ENCODE peak calls at places on chromosomes 5 and 9, in four cellular contexts. One of them, this sample, is unnamed.

GRCh38 chr5:72633041-72633445 is 125.8 kb upstream of the ZNF366 start:
- DNase-seq in HAP-1: no peak
- DNase-seq in GM12891: no peak
- DNase-seq in GM12865: no peak
- DNase-seq in this sample: no peak

GRCh38 chr9:131406567-131407436 is 12.9 kb downstream of the PRRC2B start:
- DNase-seq in GM12891: no peak
- DNase-seq in HAP-1: no peak
- DNase-seq in GM12865: no peak
- DNase-seq in this sample: no peak

GRCh38 chr5:77294212-77294611 is 83.7 kb downstream of the PDE8B start:
- DNase-seq in GM12865: peak; percentile 38
- DNase-seq in HAP-1: no peak
- DNase-seq in GM12891: no peak
- DNase-seq in this sample: no peak

GRCh38 chr9:126420643-126421564 is 94.3 kb downstream of the MVB12B start:
- DNase-seq in GM12865: no peak
- DNase-seq in HAP-1: no peak
- DNase-seq in GM12891: no peak
- DNase-seq in this sample: no peak

GRCh38 chr5:132655821-132656773 is 1.9 kb upstream of the IL13 start:
- DNase-seq in GM12891: no peak
- DNase-seq in HAP-1: no peak
- DNase-seq in GM12865: no peak
- DNase-seq in this sample: peak; percentile 15

GRCh38 chr9:93260290-93261066 is 76.5 kb downstream of the WNK2 start:
- DNase-seq in GM12865: no peak
- DNase-seq in HAP-1: no peak
- DNase-seq in GM12891: peak; percentile 5
- DNase-seq in this sample: no peak

GRCh38 chr9:89993678-89994630 is 389.1 kb downstream of the GADD45G start:
- DNase-seq in HAP-1: no peak
- DNase-seq in GM12865: no peak
- DNase-seq in GM12891: no peak
- DNase-seq in this sample: no peak

GRCh38 chr5:87570366-87570765 is 157.6 kb upstream of the CCNH start:
- DNase-seq in GM12865: no peak
- DNase-seq in HAP-1: no peak
- DNase-seq in GM12891: no peak
- DNase-seq in this sample: no peak

GRCh38 chr9:36450110-36450732 is 50.2 kb upstream of the RNF38 start:
- DNase-seq in GM12865: peak; percentile 44
- DNase-seq in HAP-1: peak; percentile 65
- DNase-seq in GM12891: no peak
- DNase-seq in this sample: peak; percentile 14

GRCh38 chr5:14676320-14676719 is 11.8 kb downstream of the OTULIN start:
- DNase-seq in HAP-1: no peak
- DNase-seq in GM12891: no peak
- DNase-seq in GM12865: peak; percentile 56
- DNase-seq in this sample: no peak

GRCh38 chr5:63563008-63563917 is 399.0 kb downstream of the HTR1A start:
- DNase-seq in GM12865: no peak
- DNase-seq in GM12891: no peak
- DNase-seq in HAP-1: no peak
- DNase-seq in this sample: no peak

GRCh38 chr9:92808726-92809451 is 44.3 kb upstream of the BICD2 start:
- DNase-seq in GM12865: peak; percentile 67
- DNase-seq in GM12891: peak; percentile 65
- DNase-seq in HAP-1: peak; percentile 84
- DNase-seq in this sample: peak; percentile 71

GRCh38 chr5:142674438-142675210 is 11.3 kb downstream of the FGF1 start:
- DNase-seq in HAP-1: no peak
- DNase-seq in GM12865: no peak
- DNase-seq in GM12891: no peak
- DNase-seq in this sample: no peak

GRCh38 chr5:74372502-74373445 is 267.8 kb downstream of the ENC1 start:
- DNase-seq in GM12865: no peak
- DNase-seq in HAP-1: no peak
- DNase-seq in GM12891: no peak
- DNase-seq in this sample: no peak

GRCh38 chr9:124511891-124512805 is 4.9 kb upstream of the NR5A1 start:
- DNase-seq in GM12865: no peak
- DNase-seq in GM12891: peak; percentile 26
- DNase-seq in HAP-1: no peak
- DNase-seq in this sample: no peak

GRCh38 chr5:112533315-112533867 is 114.3 kb upstream of the EPB41L4A start:
- DNase-seq in HAP-1: no peak
- DNase-seq in GM12865: peak; percentile 12
- DNase-seq in GM12891: no peak
- DNase-seq in this sample: no peak

GRCh38 chr5:76691470-76692273 is 24.3 kb upstream of the F2R start:
- DNase-seq in GM12865: peak; percentile 28
- DNase-seq in HAP-1: no peak
- DNase-seq in GM12891: no peak
- DNase-seq in this sample: no peak

GRCh38 chr5:16437974-16438373 is 27.6 kb downstream of the ZNF622 start:
- DNase-seq in GM12865: no peak
- DNase-seq in GM12891: no peak
- DNase-seq in HAP-1: no peak
- DNase-seq in this sample: no peak

GRCh38 chr9:89427621-89428221 is 70.2 kb downstream of the SEMA4D start:
- DNase-seq in HAP-1: no peak
- DNase-seq in GM12865: no peak
- DNase-seq in GM12891: no peak
- DNase-seq in this sample: no peak

GRCh38 chr5:119873611-119874010 is 244.3 kb downstream of the FAM170A start:
- DNase-seq in HAP-1: no peak
- DNase-seq in GM12891: no peak
- DNase-seq in GM12865: no peak
- DNase-seq in this sample: no peak

GRCh38 chr5:140266471-140267200 is 36.3 kb downstream of the PFDN1 start:
- DNase-seq in HAP-1: no peak
- DNase-seq in GM12891: no peak
- DNase-seq in GM12865: no peak
- DNase-seq in this sample: no peak

GRCh38 chr9:134130503-134131375 is 5.1 kb upstream of the WDR5 start:
- DNase-seq in GM12891: no peak
- DNase-seq in HAP-1: no peak
- DNase-seq in GM12865: no peak
- DNase-seq in this sample: peak; percentile 61

GRCh38 chr5:179430256-179431175 is 85.3 kb upstream of the ADAMTS2 start:
- DNase-seq in GM12891: no peak
- DNase-seq in HAP-1: no peak
- DNase-seq in GM12865: no peak
- DNase-seq in this sample: no peak

GRCh38 chr5:77568082-77568481 is 70.4 kb downstream of the OTP start:
- DNase-seq in GM12891: no peak
- DNase-seq in GM12865: no peak
- DNase-seq in HAP-1: no peak
- DNase-seq in this sample: no peak

GRCh38 chr9:137703842-137704508 is 85.2 kb downstream of the EHMT1 start:
- DNase-seq in GM12865: no peak
- DNase-seq in GM12891: no peak
- DNase-seq in HAP-1: no peak
- DNase-seq in this sample: no peak

GRCh38 chr5:143108498-143109128 is 294.9 kb downstream of the NR3C1 start:
- DNase-seq in GM12891: no peak
- DNase-seq in GM12865: no peak
- DNase-seq in HAP-1: no peak
- DNase-seq in this sample: no peak

GRCh38 chr5:109688647-109688998 is 1.1 kb upstream of the MAN2A1 start:
- DNase-seq in GM12865: peak; percentile 73
- DNase-seq in HAP-1: peak; percentile 40
- DNase-seq in GM12891: no peak
- DNase-seq in this sample: no peak

GRCh38 chr9:133566382-133566781 is 31.9 kb downstream of the ADAMTSL2 start:
- DNase-seq in HAP-1: no peak
- DNase-seq in GM12865: no peak
- DNase-seq in GM12891: no peak
- DNase-seq in this sample: no peak

GRCh38 chr9:135592625-135593024 is 31.1 kb downstream of the PAEP start:
- DNase-seq in HAP-1: no peak
- DNase-seq in GM12891: no peak
- DNase-seq in GM12865: no peak
- DNase-seq in this sample: no peak

GRCh38 chr5:167684251-167684650 is 607.2 kb upstream of the WWC1 start:
- DNase-seq in GM12891: no peak
- DNase-seq in HAP-1: no peak
- DNase-seq in GM12865: no peak
- DNase-seq in this sample: no peak

GRCh38 chr9:76534031-76534430 is 75.0 kb downstream of the GCNT1 start:
- DNase-seq in GM12891: no peak
- DNase-seq in HAP-1: no peak
- DNase-seq in GM12865: no peak
- DNase-seq in this sample: no peak